ENCODE peak calls at places on chromosome 3, in seven cellular contexts. J is B cell; D is heart right ventricle; W is endothelial cell of umbilical vein; V is CD8-positive, alpha-beta T cell; Y is endothelial cell; B is ovary. R is an unnamed sample.

GRCh38 chr3:23991236-23992050 is 46.4 kb downstream of the NR1D2 start:
- DNase-seq in J (no peak), D (no peak), W (peak), V (no peak), Y (no peak), B (no peak), R (peak)

GRCh38 chr3:10485380-10485779 is 20.0 kb downstream of the ATP2B2 start:
- DNase-seq in J (no peak), D (no peak), W (no peak), V (no peak), Y (no peak), B (no peak), R (no peak)

GRCh38 chr3:112610121-112610520 is 30.8 kb downstream of the CCDC80 start:
- DNase-seq in J (no peak), D (no peak), W (no peak), V (no peak), Y (no peak), B (no peak), R (peak)

GRCh38 chr3:171185359-171185758 is 158.8 kb upstream of the SLC2A2 start:
- DNase-seq in J (no peak), D (no peak), W (peak), V (no peak), Y (no peak), B (no peak), R (no peak)

GRCh38 chr3:45647148-45647619 is 42.0 kb upstream of the SACM1L start:
- DNase-seq in J (no peak), D (no peak), W (peak), V (no peak), Y (no peak), B (no peak), R (peak)

GRCh38 chr3:4508048-4508981 is 15.2 kb downstream of the ITPR1 start:
- DNase-seq in J (no peak), D (no peak), W (no peak), V (no peak), Y (no peak), B (no peak), R (no peak)

GRCh38 chr3:33186524-33187367 is 31.9 kb downstream of the SUSD5 start:
- DNase-seq in J (no peak), D (no peak), W (peak), V (no peak), Y (no peak), B (no peak), R (peak)

GRCh38 chr3:17404548-17404947 is 337.9 kb downstream of the TBC1D5 start:
- DNase-seq in J (no peak), D (no peak), W (no peak), V (no peak), Y (no peak), B (no peak), R (no peak)

GRCh38 chr3:94115482-94115881 is 52.6 kb downstream of the NSUN3 start:
- DNase-seq in J (no peak), D (no peak), W (peak), V (no peak), Y (peak), B (no peak), R (peak)

GRCh38 chr3:184234224-184234623 is 4.8 kb downstream of the VWA5B2 start:
- DNase-seq in J (peak), D (no peak), W (peak), V (no peak), Y (no peak), B (no peak), R (peak)

GRCh38 chr3:131072099-131072559 is 45.5 kb downstream of the NEK11 start:
- DNase-seq in J (no peak), D (no peak), W (peak), V (no peak), Y (no peak), B (no peak), R (peak)

GRCh38 chr3:197308591-197308990 is 10.2 kb upstream of the DLG1 start:
- DNase-seq in J (no peak), D (no peak), W (no peak), V (no peak), Y (no peak), B (no peak), R (peak)

GRCh38 chr3:122627301-122627700 is 49.9 kb downstream of the PARP15 start:
- DNase-seq in J (no peak), D (no peak), W (no peak), V (no peak), Y (no peak), B (no peak), R (no peak)

GRCh38 chr3:186605561-186606545 is 7.0 kb upstream of the AHSG start:
- DNase-seq in J (no peak), D (no peak), W (no peak), V (no peak), Y (no peak), B (no peak), R (no peak)

GRCh38 chr3:33541918-33542317 is 101.7 kb upstream of the UBP1 start:
- DNase-seq in J (no peak), D (no peak), W (no peak), V (no peak), Y (no peak), B (no peak), R (no peak)

GRCh38 chr3:144189044-144189443 is 217.4 kb downstream of the DIPK2A start:
- DNase-seq in J (no peak), D (no peak), W (no peak), V (no peak), Y (no peak), B (no peak), R (peak)

GRCh38 chr3:139288266-139288821 is 55.5 kb upstream of the MRPS22 start:
- DNase-seq in J (no peak), D (peak), W (no peak), V (no peak), Y (no peak), B (peak), R (no peak)

GRCh38 chr3:125062904-125063618 is 7.3 kb upstream of the HEG1 start:
- DNase-seq in J (no peak), D (peak), W (peak), V (no peak), Y (no peak), B (no peak), R (peak)

GRCh38 chr3:179196098-179196497 is 47.9 kb downstream of the PIK3CA start:
- DNase-seq in J (peak), D (no peak), W (peak), V (no peak), Y (no peak), B (no peak), R (peak)

GRCh38 chr3:143276592-143276991 is 157.0 kb downstream of the CHST2 start:
- DNase-seq in J (no peak), D (no peak), W (no peak), V (no peak), Y (no peak), B (no peak), R (peak)

GRCh38 chr3:105866656-105867653 is 1.9 kb downstream of the CBLB start:
- DNase-seq in J (no peak), D (no peak), W (peak), V (no peak), Y (no peak), B (no peak), R (peak)

GRCh38 chr3:50567386-50568182 is at the start of gene C3orf18:
- DNase-seq in J (peak), D (peak), W (peak), V (peak), Y (peak), B (peak), R (peak)

GRCh38 chr3:128322030-128323022 is 144.4 kb downstream of the DNAJB8 start:
- DNase-seq in J (no peak), D (peak), W (peak), V (peak), Y (peak), B (peak), R (peak)

GRCh38 chr3:47652142-47652541 is 73.5 kb upstream of the CSPG5 start:
- DNase-seq in J (no peak), D (no peak), W (no peak), V (no peak), Y (no peak), B (no peak), R (no peak)

GRCh38 chr3:56851966-56852884 is 50.5 kb upstream of the ARHGEF3 start:
- DNase-seq in J (no peak), D (no peak), W (no peak), V (no peak), Y (no peak), B (no peak), R (peak)

GRCh38 chr3:123805504-123805903 is 78.6 kb downstream of the MYLK start:
- DNase-seq in J (no peak), D (no peak), W (no peak), V (no peak), Y (no peak), B (no peak), R (no peak)
- TF ChIP-seq CTCF in J (no peak), D (no peak), W (no peak), V (no peak), Y (no peak), B (no peak), R (no peak)

GRCh38 chr3:22862111-22862510 is 341.0 kb upstream of the UBE2E2 start:
- DNase-seq in J (no peak), D (no peak), W (no peak), V (no peak), Y (no peak), B (no peak), R (no peak)
- TF ChIP-seq CTCF in J (no peak), D (no peak), W (no peak), V (no peak), Y (no peak), B (no peak), R (no peak)

DNA sequence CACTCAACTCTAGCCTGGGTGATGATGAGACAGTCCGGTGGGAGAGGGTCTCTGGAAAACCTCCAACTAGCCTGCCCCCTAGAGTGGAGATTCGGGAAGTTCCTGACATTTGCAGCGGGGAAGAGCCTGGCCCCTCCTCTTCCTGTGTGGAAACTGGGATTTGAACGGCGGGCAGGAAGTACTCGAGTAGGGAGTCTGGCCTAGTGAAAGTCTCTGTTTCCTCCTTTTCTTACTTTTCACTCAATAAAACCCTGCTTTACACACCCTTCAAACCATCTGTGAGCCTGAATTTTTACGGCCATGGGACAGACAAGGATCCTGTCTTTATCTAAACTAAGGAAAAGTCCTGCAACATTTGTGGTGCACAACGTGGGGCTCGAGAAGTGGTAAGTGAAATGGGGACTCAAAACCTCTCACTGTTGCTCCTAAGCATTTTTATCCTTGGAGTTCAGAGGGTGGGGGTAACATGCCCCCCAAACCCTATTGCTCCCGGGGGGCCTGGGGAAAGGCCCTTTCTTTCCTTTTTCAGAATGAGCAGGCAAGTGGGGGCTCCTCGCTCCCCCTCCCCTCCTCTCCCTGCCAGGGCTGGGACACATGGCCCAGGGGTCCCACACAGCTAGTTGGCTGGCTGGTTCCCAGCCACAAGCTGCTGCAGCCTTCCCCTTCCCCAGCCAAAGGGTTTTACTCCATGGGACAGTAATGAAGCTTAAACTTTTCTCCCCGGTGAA is 224.7 kb upstream of the GBE1 start:
- DNase-seq in J (no peak), D (no peak), W (no peak), V (no peak), Y (peak), B (no peak), R (no peak)
- TF ChIP-seq CTCF in J (no peak), D (no peak), W (no peak), V (no peak), Y (no peak), B (no peak), R (no peak)

GRCh38 chr3:113663324-113663750 is 33.1 kb downstream of the USF3 start:
- DNase-seq in J (no peak), D (no peak), W (no peak), V (no peak), Y (no peak), B (no peak), R (no peak)
- TF ChIP-seq CTCF in J (no peak), D (no peak), W (no peak), V (no peak), Y (no peak), B (no peak), R (no peak)

GRCh38 chr3:52763466-52763865 is 7.3 kb downstream of the NEK4 start:
- DNase-seq in J (no peak), D (no peak), W (peak), V (no peak), Y (no peak), B (no peak), R (peak)
- TF ChIP-seq CTCF in J (no peak), D (no peak), W (no peak), V (no peak), Y (no peak), B (no peak), R (no peak)

GRCh38 chr3:64685800-64686445 is 1.9 kb downstream of the ADAMTS9 start:
- DNase-seq in J (no peak), D (peak), W (peak), V (no peak), Y (peak), B (peak), R (peak)
- TF ChIP-seq CTCF in J (no peak), D (peak), W (peak), V (no peak), Y (no peak), B (peak), R (peak)

GRCh38 chr3:182618981-182619591 is 174.2 kb upstream of the ATP11B start:
- DNase-seq in J (no peak), D (no peak), W (no peak), V (no peak), Y (no peak), B (no peak), R (peak)

GRCh38 chr3:182620715-182621434 is 172.4 kb upstream of the ATP11B start:
- DNase-seq in J (no peak), D (no peak), W (no peak), V (no peak), Y (no peak), B (no peak), R (no peak)

GRCh38 chr3:182618085-182618732 is 175.1 kb upstream of the ATP11B start:
- DNase-seq in J (no peak), D (no peak), W (peak), V (no peak), Y (no peak), B (no peak), R (peak)

GRCh38 chr3:182621435-182622240 is 171.7 kb upstream of the ATP11B start:
- DNase-seq in J (no peak), D (no peak), W (peak), V (no peak), Y (no peak), B (no peak), R (peak)

DNA sequence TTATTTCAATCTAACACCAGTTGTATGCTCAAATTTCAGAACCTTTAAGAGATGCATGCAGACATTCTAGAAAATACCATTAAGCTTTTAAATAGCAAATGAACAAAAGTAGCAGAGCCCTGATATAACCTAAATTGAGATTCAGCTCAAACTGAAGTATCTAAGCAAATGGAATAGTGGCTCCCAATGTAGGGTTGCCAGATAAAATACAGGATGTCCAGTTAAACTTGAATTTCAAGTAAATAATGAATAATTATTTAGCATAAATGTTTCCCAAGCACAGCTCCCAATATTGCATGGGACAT is 171.1 kb upstream of the ATP11B start:
- DNase-seq in J (no peak), D (no peak), W (no peak), V (no peak), Y (no peak), B (no peak), R (no peak)
- TF ChIP-seq CTCF in J (no peak), D (no peak), W (no peak), V (no peak), Y (no peak), B (no peak), R (no peak)

GRCh38 chr3:127291114-127291513 is 3.3 kb upstream of the PRR20G start:
- DNase-seq in J (no peak), D (no peak), W (no peak), V (no peak), Y (no peak), B (no peak), R (no peak)

GRCh38 chr3:127287840-127288239 is at the start of gene PRR20G:
- DNase-seq in J (no peak), D (no peak), W (no peak), V (no peak), Y (no peak), B (no peak), R (no peak)

GRCh38 chr3:127288343-127288742 is 497 bp upstream of the PRR20G start:
- DNase-seq in J (no peak), D (no peak), W (no peak), V (no peak), Y (no peak), B (no peak), R (no peak)

GRCh38 chr3:127289646-127290575 is 2.1 kb upstream of the PRR20G start:
- DNase-seq in J (no peak), D (no peak), W (no peak), V (no peak), Y (no peak), B (no peak), R (no peak)

DNA sequence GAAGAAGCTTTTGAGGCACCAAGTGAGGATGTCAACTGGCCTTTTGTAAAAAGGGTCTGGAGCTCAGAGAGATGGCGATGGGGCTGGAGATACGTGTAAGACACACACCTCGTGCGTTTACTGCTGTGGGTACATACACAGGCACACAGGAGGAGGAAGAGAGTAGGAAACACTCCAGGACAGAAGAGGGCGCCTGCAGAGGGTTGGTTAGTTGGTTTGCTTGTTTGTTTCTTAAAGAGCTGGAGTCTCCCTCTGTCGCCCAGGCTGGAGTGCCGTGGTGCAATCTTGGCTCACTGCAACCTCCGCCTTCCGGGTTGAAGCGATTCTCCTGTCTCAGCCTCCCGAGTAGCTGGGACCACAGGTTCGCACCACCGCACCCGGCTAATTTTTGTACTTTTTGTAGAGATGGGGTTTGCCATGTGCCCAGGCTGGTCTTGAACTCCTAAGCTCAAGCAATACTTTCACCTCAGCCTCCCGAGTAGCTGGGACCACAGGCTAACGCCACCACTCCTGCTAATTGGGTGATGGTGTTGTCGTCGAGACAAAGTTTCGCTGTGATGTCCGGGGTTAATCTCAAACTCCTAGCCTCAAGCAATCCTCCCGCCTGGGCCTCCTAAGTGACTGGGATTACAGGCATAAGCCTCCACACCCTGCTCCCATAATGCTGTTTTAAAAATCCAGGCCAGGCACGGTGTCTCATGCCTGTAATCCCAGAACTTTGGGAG is 1.2 kb upstream of the PRR20G start:
- DNase-seq in J (no peak), D (no peak), W (no peak), V (no peak), Y (no peak), B (no peak), R (no peak)
- TF ChIP-seq CTCF in J (no peak), D (no peak), W (no peak), V (no peak), Y (no peak), B (no peak), R (no peak)

GRCh38 chr3:39124876-39125836 is 17.7 kb downstream of the TTC21A start:
- DNase-seq in J (no peak), D (no peak), W (peak), V (no peak), Y (no peak), B (no peak), R (peak)
- TF ChIP-seq CTCF in J (no peak), D (peak), W (peak), V (no peak), Y (no peak), B (no peak), R (peak)

GRCh38 chr3:149744151-149744550 is 8.1 kb downstream of the COMMD2 start:
- DNase-seq in J (no peak), D (no peak), W (peak), V (no peak), Y (no peak), B (no peak), R (no peak)

GRCh38 chr3:149736180-149737100 is 15.8 kb downstream of the COMMD2 start:
- DNase-seq in J (no peak), D (no peak), W (peak), V (no peak), Y (no peak), B (no peak), R (peak)

GRCh38 chr3:149744630-149745029 is 7.7 kb downstream of the COMMD2 start:
- DNase-seq in J (no peak), D (no peak), W (no peak), V (no peak), Y (no peak), B (no peak), R (no peak)

GRCh38 chr3:149739396-149739795 is 12.9 kb downstream of the COMMD2 start:
- DNase-seq in J (no peak), D (no peak), W (no peak), V (no peak), Y (no peak), B (no peak), R (no peak)

GRCh38 chr3:149738891-149739290 is 13.4 kb downstream of the COMMD2 start:
- DNase-seq in J (no peak), D (no peak), W (no peak), V (no peak), Y (no peak), B (no peak), R (no peak)
- TF ChIP-seq CTCF in J (no peak), D (no peak), W (no peak), V (no peak), Y (no peak), B (no peak), R (no peak)